ENCODE peak calls at places on chromosomes 2 and 18, in five cellular contexts. B is stimulated activated CD4-positive, alpha-beta T cell treated with anti-CD3 and anti-CD28 coated beads, Interleukin-12 subunit alpha, Interleukin-12 subunit beta, amount 100 ng/mL, for 4 hours; J is dorsolateral prefrontal cortex; I is HFFc6; D is H54. L is an unnamed sample.

GRCh38 chr2:118913805-118914645 is 28.0 kb upstream of the MARCO start:
- DNase-seq in I (peak; percentile 38), J (no peak), D (no peak), B (no peak), L (peak; percentile 24)

GRCh38 chr2:228699400-228699799 is 517.9 kb upstream of the SPHKAP start:
- DNase-seq in J (no peak), B (no peak), I (peak; percentile 40), D (no peak), L (peak; percentile 29)

GRCh38 chr18:64134044-64134757 is 14.7 kb downstream of the LINC00305 start:
- DNase-seq in I (no peak), J (no peak), D (no peak), B (no peak), L (no peak)

GRCh38 chr2:24771905-24772586 is 21.1 kb downstream of the PTRHD1 start:
- DNase-seq in J (no peak), B (no peak), D (no peak), I (no peak), L (peak; percentile 44)

GRCh38 chr2:239822146-239822945 is 202.8 kb downstream of the NDUFA10 start:
- DNase-seq in J (no peak), B (no peak), D (no peak), I (no peak), L (no peak)

GRCh38 chr2:218659258-218659987 is at the start of the genes BCS1L and ZNF142:
- DNase-seq in J (peak; percentile 95), D (peak; percentile 92), I (peak; percentile 85), B (peak; percentile 96), L (peak; percentile 86)

GRCh38 chr2:119010336-119010735 is 68.3 kb downstream of the MARCO start:
- DNase-seq in B (no peak), D (no peak), J (no peak), I (no peak), L (no peak)

GRCh38 chr2:206958236-206958635 is 18.9 kb downstream of the CPO start:
- DNase-seq in B (no peak), I (no peak), D (no peak), J (no peak), L (no peak)

GRCh38 chr2:64143154-64144056 is 815 bp downstream of the PELI1 start:
- DNase-seq in I (no peak), D (peak; percentile 15), J (no peak), B (peak; percentile 28), L (peak; percentile 51)

GRCh38 chr2:28613616-28614501 is 118.0 kb downstream of the PLB1 start:
- DNase-seq in B (peak; percentile 19), I (no peak), J (no peak), D (peak; percentile 24), L (no peak)

GRCh38 chr2:201938816-201939180 is 94.9 kb upstream of the FZD7 start:
- DNase-seq in B (no peak), I (no peak), J (no peak), D (no peak), L (no peak)

GRCh38 chr18:70693196-70693595 is 404.4 kb downstream of the SOCS6 start:
- DNase-seq in I (no peak), J (no peak), D (no peak), B (no peak), L (no peak)

GRCh38 chr2:120404941-120405768 is 59.2 kb downstream of the INHBB start:
- DNase-seq in J (no peak), I (no peak), B (no peak), D (no peak), L (no peak)

GRCh38 chr2:142504754-142505153 is 372.7 kb upstream of the KYNU start:
- DNase-seq in J (no peak), I (no peak), D (no peak), B (no peak), L (no peak)

GRCh38 chr2:241609859-241610793 is 26.8 kb downstream of the THAP4 start:
- DNase-seq in I (peak; percentile 81), D (peak; percentile 62), J (peak; percentile 61), B (peak; percentile 87), L (peak; percentile 86)

GRCh38 chr2:96702098-96702785 is 37.6 kb downstream of the LMAN2L start:
- DNase-seq in J (no peak), B (no peak), I (no peak), D (no peak), L (no peak)

GRCh38 chr2:12050381-12050780 is 303.9 kb downstream of the LPIN1 start:
- DNase-seq in I (peak; percentile 82), D (no peak), J (no peak), B (no peak), L (peak; percentile 87)

GRCh38 chr18:68779169-68779568 is 18.7 kb upstream of the CCDC102B start:
- DNase-seq in J (no peak), B (no peak), D (no peak), I (no peak), L (peak; percentile 61)